ENCODE peak calls at places on chromosomes 4 and X, in nine cellular contexts. One of them, this sample, is unnamed.

GRCh38 chr4:4781936-4782754 is 77.3 kb upstream of the MSX1 start:
- DNase-seq in fibroblast of pulmonary artery: peak
- DNase-seq in lower leg skin: no peak
- DNase-seq in IMR-90: peak
- DNase-seq in NB4: no peak
- DNase-seq in glutamatergic neuron: no peak
- DNase-seq in endothelial cell of umbilical vein: no peak
- DNase-seq in GM12865: no peak
- DNase-seq in bronchial epithelial cell: peak
- DNase-seq in this sample: no peak

GRCh38 chr4:176939445-176939844 is 146.7 kb upstream of the VEGFC start:
- DNase-seq in endothelial cell of umbilical vein: peak
- DNase-seq in GM12865: no peak
- DNase-seq in lower leg skin: no peak
- DNase-seq in glutamatergic neuron: no peak
- DNase-seq in bronchial epithelial cell: no peak
- DNase-seq in IMR-90: peak
- DNase-seq in NB4: no peak
- DNase-seq in fibroblast of pulmonary artery: peak
- DNase-seq in this sample: no peak

GRCh38 chr4:2823301-2823670 is 20.4 kb upstream of the ADD1 start:
- DNase-seq in NB4: no peak
- DNase-seq in glutamatergic neuron: peak
- DNase-seq in GM12865: no peak
- DNase-seq in IMR-90: no peak
- DNase-seq in bronchial epithelial cell: no peak
- DNase-seq in endothelial cell of umbilical vein: no peak
- DNase-seq in fibroblast of pulmonary artery: no peak
- DNase-seq in lower leg skin: no peak
- DNase-seq in this sample: no peak

GRCh38 chr4:20044502-20044911 is 207.2 kb upstream of the SLIT2 start:
- DNase-seq in IMR-90: peak
- DNase-seq in fibroblast of pulmonary artery: peak
- DNase-seq in NB4: no peak
- DNase-seq in endothelial cell of umbilical vein: peak
- DNase-seq in lower leg skin: no peak
- DNase-seq in glutamatergic neuron: no peak
- DNase-seq in GM12865: no peak
- DNase-seq in bronchial epithelial cell: peak
- DNase-seq in this sample: no peak

GRCh38 chr4:75547647-75548387 is 8.0 kb upstream of the ODAPH start:
- DNase-seq in NB4: peak
- DNase-seq in glutamatergic neuron: no peak
- DNase-seq in fibroblast of pulmonary artery: peak
- DNase-seq in IMR-90: peak
- DNase-seq in GM12865: no peak
- DNase-seq in bronchial epithelial cell: no peak
- DNase-seq in endothelial cell of umbilical vein: no peak
- DNase-seq in lower leg skin: peak
- DNase-seq in this sample: no peak

GRCh38 chr4:180407273-180407885 is 1835.8 kb upstream of the TENM3 start:
- DNase-seq in IMR-90: no peak
- DNase-seq in endothelial cell of umbilical vein: no peak
- DNase-seq in GM12865: peak
- DNase-seq in NB4: no peak
- DNase-seq in lower leg skin: no peak
- DNase-seq in glutamatergic neuron: no peak
- DNase-seq in fibroblast of pulmonary artery: no peak
- DNase-seq in bronchial epithelial cell: peak
- DNase-seq in this sample: no peak

GRCh38 chrX:110341189-110342035 is 17.2 kb upstream of the RTL9 start:
- DNase-seq in glutamatergic neuron: no peak
- DNase-seq in fibroblast of pulmonary artery: peak
- DNase-seq in IMR-90: peak
- DNase-seq in NB4: peak
- DNase-seq in bronchial epithelial cell: peak
- DNase-seq in endothelial cell of umbilical vein: no peak
- DNase-seq in lower leg skin: peak
- DNase-seq in GM12865: peak
- DNase-seq in this sample: peak

GRCh38 chr4:106875340-106875739 is 160.8 kb downstream of the DKK2 start:
- DNase-seq in fibroblast of pulmonary artery: no peak
- DNase-seq in IMR-90: no peak
- DNase-seq in glutamatergic neuron: peak
- DNase-seq in bronchial epithelial cell: no peak
- DNase-seq in NB4: no peak
- DNase-seq in endothelial cell of umbilical vein: no peak
- DNase-seq in GM12865: peak
- DNase-seq in lower leg skin: no peak
- DNase-seq in this sample: no peak

GRCh38 chr4:111806331-111806730 is 338.9 kb upstream of the FAM241A start:
- DNase-seq in glutamatergic neuron: peak
- DNase-seq in GM12865: peak
- DNase-seq in endothelial cell of umbilical vein: no peak
- DNase-seq in bronchial epithelial cell: no peak
- DNase-seq in IMR-90: no peak
- DNase-seq in NB4: peak
- DNase-seq in fibroblast of pulmonary artery: no peak
- DNase-seq in lower leg skin: no peak
- DNase-seq in this sample: no peak

GRCh38 chrX:106619797-106620196 is 8.0 kb downstream of the RADX start:
- DNase-seq in bronchial epithelial cell: peak
- DNase-seq in glutamatergic neuron: no peak
- DNase-seq in NB4: no peak
- DNase-seq in lower leg skin: no peak
- DNase-seq in fibroblast of pulmonary artery: peak
- DNase-seq in IMR-90: peak
- DNase-seq in GM12865: peak
- DNase-seq in endothelial cell of umbilical vein: peak
- DNase-seq in this sample: no peak
- TF ChIP-seq CTCF in bronchial epithelial cell: peak
- TF ChIP-seq CTCF in glutamatergic neuron: peak
- TF ChIP-seq CTCF in NB4: peak
- TF ChIP-seq CTCF in lower leg skin: no peak
- TF ChIP-seq CTCF in fibroblast of pulmonary artery: peak
- TF ChIP-seq CTCF in IMR-90: peak
- TF ChIP-seq CTCF in GM12865: peak
- TF ChIP-seq CTCF in endothelial cell of umbilical vein: no peak
- TF ChIP-seq CTCF in this sample: peak

DNA sequence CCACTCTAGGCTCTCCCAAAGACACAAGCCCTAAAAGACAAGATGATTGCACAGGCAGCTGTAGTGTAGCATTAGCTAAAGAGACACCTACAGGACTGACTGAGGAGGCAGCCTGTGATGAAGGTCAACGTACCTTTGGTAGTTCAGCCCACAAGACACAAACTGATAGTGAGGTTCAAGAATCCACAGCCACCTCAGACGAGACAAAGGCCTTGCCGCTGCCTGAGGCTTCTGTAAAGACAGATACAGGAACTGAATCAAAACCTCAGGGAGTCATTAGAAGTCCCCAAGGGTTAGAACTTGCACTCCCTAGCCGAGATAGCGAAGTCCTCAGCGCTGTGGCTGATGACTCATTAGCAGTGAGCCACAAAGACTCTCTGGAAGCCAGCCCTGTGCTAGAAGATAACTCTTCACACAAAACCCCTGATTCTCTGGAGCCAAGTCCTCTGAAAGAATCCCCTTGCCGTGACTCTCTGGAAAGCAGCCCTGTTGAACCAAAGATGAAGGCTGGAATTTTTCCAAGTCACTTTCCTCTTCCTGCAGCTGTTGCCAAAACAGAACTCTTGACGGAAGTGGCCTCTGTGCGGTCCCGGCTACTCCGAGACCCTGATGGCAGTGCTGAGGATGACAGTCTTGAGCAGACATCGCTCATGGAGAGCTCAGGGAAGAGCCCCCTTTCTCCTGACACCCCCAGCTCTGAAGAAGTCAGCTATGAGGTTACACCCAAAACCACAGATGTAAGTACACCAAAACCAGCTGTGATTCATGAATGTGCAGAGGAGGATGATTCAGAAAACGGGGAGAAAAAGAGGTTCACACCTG is 306.3 kb downstream of the ANK2 start:
- DNase-seq in lower leg skin: no peak
- DNase-seq in IMR-90: peak
- DNase-seq in glutamatergic neuron: no peak
- DNase-seq in bronchial epithelial cell: peak
- DNase-seq in fibroblast of pulmonary artery: peak
- DNase-seq in NB4: peak
- DNase-seq in GM12865: peak
- DNase-seq in endothelial cell of umbilical vein: peak
- DNase-seq in this sample: peak
- TF ChIP-seq CTCF in lower leg skin: no peak
- TF ChIP-seq CTCF in IMR-90: no peak
- TF ChIP-seq CTCF in glutamatergic neuron: no peak
- TF ChIP-seq CTCF in bronchial epithelial cell: no peak
- TF ChIP-seq CTCF in fibroblast of pulmonary artery: peak
- TF ChIP-seq CTCF in NB4: no peak
- TF ChIP-seq CTCF in GM12865: peak
- TF ChIP-seq CTCF in endothelial cell of umbilical vein: no peak
- TF ChIP-seq CTCF in this sample: peak

DNA sequence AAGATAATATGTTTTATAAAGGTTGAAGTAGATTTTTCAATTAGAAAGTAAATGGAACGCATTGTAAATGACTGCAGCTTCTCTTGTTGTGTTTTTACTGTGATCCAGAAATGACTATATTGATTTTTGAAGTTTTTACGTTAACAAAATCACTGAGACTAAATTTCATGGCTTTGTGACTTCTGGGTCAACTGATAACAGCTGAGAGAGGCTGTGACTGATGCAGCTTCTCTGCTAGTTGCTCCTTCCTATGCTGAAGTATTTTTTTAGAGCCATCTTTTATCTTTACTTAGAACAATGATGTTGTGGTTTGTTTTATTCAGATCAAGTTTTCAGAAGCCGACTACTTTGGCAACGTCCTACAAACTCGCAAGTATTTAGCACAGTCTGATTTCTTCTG is 94.8 kb upstream of the CBLL2 start:
- DNase-seq in GM12865: no peak
- DNase-seq in bronchial epithelial cell: no peak
- DNase-seq in fibroblast of pulmonary artery: no peak
- DNase-seq in NB4: no peak
- DNase-seq in IMR-90: no peak
- DNase-seq in lower leg skin: no peak
- DNase-seq in endothelial cell of umbilical vein: no peak
- DNase-seq in glutamatergic neuron: no peak
- DNase-seq in this sample: no peak
- TF ChIP-seq CTCF in GM12865: no peak
- TF ChIP-seq CTCF in bronchial epithelial cell: no peak
- TF ChIP-seq CTCF in fibroblast of pulmonary artery: no peak
- TF ChIP-seq CTCF in NB4: no peak
- TF ChIP-seq CTCF in IMR-90: no peak
- TF ChIP-seq CTCF in lower leg skin: no peak
- TF ChIP-seq CTCF in endothelial cell of umbilical vein: no peak
- TF ChIP-seq CTCF in glutamatergic neuron: no peak
- TF ChIP-seq CTCF in this sample: no peak

GRCh38 chrX:113929004-113929403 is 654.9 kb upstream of the HTR2C start:
- DNase-seq in IMR-90: peak
- DNase-seq in glutamatergic neuron: peak
- DNase-seq in bronchial epithelial cell: peak
- DNase-seq in fibroblast of pulmonary artery: peak
- DNase-seq in lower leg skin: no peak
- DNase-seq in endothelial cell of umbilical vein: peak
- DNase-seq in NB4: peak
- DNase-seq in GM12865: peak
- DNase-seq in this sample: no peak
- TF ChIP-seq CTCF in IMR-90: peak
- TF ChIP-seq CTCF in glutamatergic neuron: peak
- TF ChIP-seq CTCF in bronchial epithelial cell: peak
- TF ChIP-seq CTCF in fibroblast of pulmonary artery: peak
- TF ChIP-seq CTCF in lower leg skin: no peak
- TF ChIP-seq CTCF in endothelial cell of umbilical vein: peak
- TF ChIP-seq CTCF in NB4: peak
- TF ChIP-seq CTCF in GM12865: peak
- TF ChIP-seq CTCF in this sample: peak

GRCh38 chr4:156873776-156874175 is 97.8 kb downstream of the PDGFC start:
- DNase-seq in GM12865: no peak
- DNase-seq in fibroblast of pulmonary artery: no peak
- DNase-seq in IMR-90: no peak
- DNase-seq in lower leg skin: no peak
- DNase-seq in endothelial cell of umbilical vein: no peak
- DNase-seq in bronchial epithelial cell: no peak
- DNase-seq in NB4: no peak
- DNase-seq in glutamatergic neuron: no peak
- DNase-seq in this sample: no peak

GRCh38 chr4:156870861-156871260 is 100.7 kb downstream of the PDGFC start:
- DNase-seq in NB4: no peak
- DNase-seq in bronchial epithelial cell: no peak
- DNase-seq in fibroblast of pulmonary artery: no peak
- DNase-seq in GM12865: no peak
- DNase-seq in IMR-90: no peak
- DNase-seq in lower leg skin: no peak
- DNase-seq in endothelial cell of umbilical vein: no peak
- DNase-seq in glutamatergic neuron: no peak
- DNase-seq in this sample: no peak

GRCh38 chr4:156875697-156876096 is 95.9 kb downstream of the PDGFC start:
- DNase-seq in GM12865: no peak
- DNase-seq in IMR-90: no peak
- DNase-seq in bronchial epithelial cell: no peak
- DNase-seq in fibroblast of pulmonary artery: no peak
- DNase-seq in NB4: no peak
- DNase-seq in lower leg skin: no peak
- DNase-seq in glutamatergic neuron: no peak
- DNase-seq in endothelial cell of umbilical vein: no peak
- DNase-seq in this sample: no peak

GRCh38 chr4:156865391-156865790 is 106.2 kb downstream of the PDGFC start:
- DNase-seq in bronchial epithelial cell: no peak
- DNase-seq in NB4: no peak
- DNase-seq in endothelial cell of umbilical vein: no peak
- DNase-seq in lower leg skin: no peak
- DNase-seq in IMR-90: peak
- DNase-seq in glutamatergic neuron: no peak
- DNase-seq in fibroblast of pulmonary artery: no peak
- DNase-seq in GM12865: no peak
- DNase-seq in this sample: no peak

DNA sequence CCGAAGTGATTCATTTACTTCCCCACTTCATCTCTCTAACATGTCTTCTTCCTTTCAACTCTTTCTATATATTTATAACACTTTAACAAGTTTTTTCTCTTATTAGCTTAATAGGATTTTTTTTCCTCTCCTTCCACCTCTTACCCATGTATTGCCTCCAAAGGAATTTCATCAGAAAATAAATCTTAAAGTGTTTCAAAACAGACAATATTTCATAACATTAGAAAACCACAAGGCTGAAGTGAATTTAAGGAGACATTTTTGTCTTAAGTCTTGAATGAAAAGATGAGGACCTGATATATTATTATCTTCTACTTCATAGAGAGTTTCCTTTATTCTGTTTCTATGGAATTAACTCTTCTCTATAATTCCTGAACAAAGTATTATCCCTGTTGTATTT is 101.4 kb downstream of the PDGFC start:
- DNase-seq in glutamatergic neuron: no peak
- DNase-seq in NB4: no peak
- DNase-seq in fibroblast of pulmonary artery: peak
- DNase-seq in bronchial epithelial cell: no peak
- DNase-seq in endothelial cell of umbilical vein: no peak
- DNase-seq in GM12865: no peak
- DNase-seq in lower leg skin: no peak
- DNase-seq in IMR-90: peak
- DNase-seq in this sample: no peak
- TF ChIP-seq CTCF in glutamatergic neuron: no peak
- TF ChIP-seq CTCF in NB4: no peak
- TF ChIP-seq CTCF in fibroblast of pulmonary artery: no peak
- TF ChIP-seq CTCF in bronchial epithelial cell: no peak
- TF ChIP-seq CTCF in endothelial cell of umbilical vein: no peak
- TF ChIP-seq CTCF in GM12865: no peak
- TF ChIP-seq CTCF in lower leg skin: no peak
- TF ChIP-seq CTCF in IMR-90: no peak
- TF ChIP-seq CTCF in this sample: no peak

This sample was measured in GM10248.